ENCODE peak calls at places on chromosomes 4 and X, in ten cellular contexts. One of them, this sample, is unnamed.

GRCh38 chrX:24168807-24169206 is 19.3 kb downstream of the ZFX start:
- DNase-seq in fibroblast of lung: no peak
- DNase-seq in GM13976: peak
- DNase-seq in NCI-H2171 treated with DMSO at 0.1 percent for 48 hours: no peak
- DNase-seq in fibroblast of pulmonary artery: no peak
- DNase-seq in lung microvascular endothelial cell: no peak
- DNase-seq in heart left ventricle: no peak
- DNase-seq in frontal cortex: no peak
- DNase-seq in Right ventricle myocardium superior: no peak
- DNase-seq in stimulated activated CD8-positive, alpha-beta memory T cell treated with anti-CD3 and anti-CD28 coated beads, Interleukin-15, amount 100 ng/mL, for 4 hours: no peak
- DNase-seq in this sample: no peak

GRCh38 chr4:122577808-122578781 is 42.8 kb downstream of the IL21 start:
- DNase-seq in fibroblast of lung: peak
- DNase-seq in GM13976: peak
- DNase-seq in NCI-H2171 treated with DMSO at 0.1 percent for 48 hours: peak
- DNase-seq in fibroblast of pulmonary artery: peak
- DNase-seq in lung microvascular endothelial cell: peak
- DNase-seq in heart left ventricle: no peak
- DNase-seq in frontal cortex: peak
- DNase-seq in Right ventricle myocardium superior: no peak
- DNase-seq in stimulated activated CD8-positive, alpha-beta memory T cell treated with anti-CD3 and anti-CD28 coated beads, Interleukin-15, amount 100 ng/mL, for 4 hours: no peak
- DNase-seq in this sample: peak

GRCh38 chr4:27894951-27895350 is 1034.3 kb downstream of the STIM2 start:
- DNase-seq in fibroblast of lung: no peak
- DNase-seq in GM13976: no peak
- DNase-seq in NCI-H2171 treated with DMSO at 0.1 percent for 48 hours: no peak
- DNase-seq in fibroblast of pulmonary artery: no peak
- DNase-seq in lung microvascular endothelial cell: no peak
- DNase-seq in heart left ventricle: no peak
- DNase-seq in frontal cortex: no peak
- DNase-seq in Right ventricle myocardium superior: no peak
- DNase-seq in stimulated activated CD8-positive, alpha-beta memory T cell treated with anti-CD3 and anti-CD28 coated beads, Interleukin-15, amount 100 ng/mL, for 4 hours: no peak
- DNase-seq in this sample: no peak

GRCh38 chr4:184473515-184474260 is 662 bp downstream of the IRF2 start:
- DNase-seq in fibroblast of lung: peak
- DNase-seq in GM13976: peak
- DNase-seq in NCI-H2171 treated with DMSO at 0.1 percent for 48 hours: no peak
- DNase-seq in fibroblast of pulmonary artery: peak
- DNase-seq in lung microvascular endothelial cell: peak
- DNase-seq in heart left ventricle: peak
- DNase-seq in frontal cortex: peak
- DNase-seq in Right ventricle myocardium superior: peak
- DNase-seq in stimulated activated CD8-positive, alpha-beta memory T cell treated with anti-CD3 and anti-CD28 coated beads, Interleukin-15, amount 100 ng/mL, for 4 hours: no peak
- DNase-seq in this sample: peak

GRCh38 chr4:24778427-24779225 is 16.7 kb upstream of the SOD3 start:
- DNase-seq in fibroblast of lung: peak
- DNase-seq in GM13976: no peak
- DNase-seq in NCI-H2171 treated with DMSO at 0.1 percent for 48 hours: no peak
- DNase-seq in fibroblast of pulmonary artery: peak
- DNase-seq in lung microvascular endothelial cell: no peak
- DNase-seq in heart left ventricle: no peak
- DNase-seq in frontal cortex: no peak
- DNase-seq in Right ventricle myocardium superior: peak
- DNase-seq in stimulated activated CD8-positive, alpha-beta memory T cell treated with anti-CD3 and anti-CD28 coated beads, Interleukin-15, amount 100 ng/mL, for 4 hours: no peak
- DNase-seq in this sample: no peak

GRCh38 chrX:70479970-70480659 is 35.5 kb downstream of the DLG3 start:
- DNase-seq in fibroblast of lung: peak
- DNase-seq in GM13976: no peak
- DNase-seq in NCI-H2171 treated with DMSO at 0.1 percent for 48 hours: no peak
- DNase-seq in fibroblast of pulmonary artery: peak
- DNase-seq in lung microvascular endothelial cell: peak
- DNase-seq in heart left ventricle: peak
- DNase-seq in frontal cortex: no peak
- DNase-seq in Right ventricle myocardium superior: no peak
- DNase-seq in stimulated activated CD8-positive, alpha-beta memory T cell treated with anti-CD3 and anti-CD28 coated beads, Interleukin-15, amount 100 ng/mL, for 4 hours: no peak
- DNase-seq in this sample: no peak

GRCh38 chrX:23373129-23373804 is 38.6 kb downstream of the PTCHD1 start:
- DNase-seq in fibroblast of lung: peak
- DNase-seq in GM13976: no peak
- DNase-seq in NCI-H2171 treated with DMSO at 0.1 percent for 48 hours: no peak
- DNase-seq in fibroblast of pulmonary artery: peak
- DNase-seq in lung microvascular endothelial cell: peak
- DNase-seq in heart left ventricle: no peak
- DNase-seq in frontal cortex: no peak
- DNase-seq in Right ventricle myocardium superior: no peak
- DNase-seq in stimulated activated CD8-positive, alpha-beta memory T cell treated with anti-CD3 and anti-CD28 coated beads, Interleukin-15, amount 100 ng/mL, for 4 hours: no peak
- DNase-seq in this sample: no peak

GRCh38 chr4:38024203-38024504 is 64.0 kb downstream of the PTTG2 start:
- DNase-seq in fibroblast of lung: no peak
- DNase-seq in GM13976: no peak
- DNase-seq in NCI-H2171 treated with DMSO at 0.1 percent for 48 hours: no peak
- DNase-seq in fibroblast of pulmonary artery: no peak
- DNase-seq in lung microvascular endothelial cell: peak
- DNase-seq in heart left ventricle: no peak
- DNase-seq in frontal cortex: no peak
- DNase-seq in Right ventricle myocardium superior: no peak
- DNase-seq in stimulated activated CD8-positive, alpha-beta memory T cell treated with anti-CD3 and anti-CD28 coated beads, Interleukin-15, amount 100 ng/mL, for 4 hours: no peak
- DNase-seq in this sample: peak

GRCh38 chrX:52576474-52576873 is 59.6 kb upstream of the XAGE1B start:
- DNase-seq in fibroblast of lung: no peak
- DNase-seq in GM13976: no peak
- DNase-seq in NCI-H2171 treated with DMSO at 0.1 percent for 48 hours: no peak
- DNase-seq in fibroblast of pulmonary artery: no peak
- DNase-seq in lung microvascular endothelial cell: no peak
- DNase-seq in heart left ventricle: no peak
- DNase-seq in frontal cortex: no peak
- DNase-seq in Right ventricle myocardium superior: no peak
- DNase-seq in stimulated activated CD8-positive, alpha-beta memory T cell treated with anti-CD3 and anti-CD28 coated beads, Interleukin-15, amount 100 ng/mL, for 4 hours: no peak
- DNase-seq in this sample: no peak

GRCh38 chr4:24915121-24915922 is 2.5 kb upstream of the CCDC149 start:
- DNase-seq in fibroblast of lung: peak
- DNase-seq in GM13976: no peak
- DNase-seq in NCI-H2171 treated with DMSO at 0.1 percent for 48 hours: peak
- DNase-seq in fibroblast of pulmonary artery: peak
- DNase-seq in lung microvascular endothelial cell: peak
- DNase-seq in heart left ventricle: no peak
- DNase-seq in frontal cortex: no peak
- DNase-seq in Right ventricle myocardium superior: no peak
- DNase-seq in stimulated activated CD8-positive, alpha-beta memory T cell treated with anti-CD3 and anti-CD28 coated beads, Interleukin-15, amount 100 ng/mL, for 4 hours: no peak
- DNase-seq in this sample: no peak

GRCh38 chr4:4666693-4667642 is 125.1 kb upstream of the STX18 start:
- DNase-seq in fibroblast of lung: peak
- DNase-seq in GM13976: no peak
- DNase-seq in NCI-H2171 treated with DMSO at 0.1 percent for 48 hours: no peak
- DNase-seq in fibroblast of pulmonary artery: peak
- DNase-seq in lung microvascular endothelial cell: no peak
- DNase-seq in heart left ventricle: no peak
- DNase-seq in frontal cortex: no peak
- DNase-seq in Right ventricle myocardium superior: no peak
- DNase-seq in stimulated activated CD8-positive, alpha-beta memory T cell treated with anti-CD3 and anti-CD28 coated beads, Interleukin-15, amount 100 ng/mL, for 4 hours: no peak
- DNase-seq in this sample: no peak

GRCh38 chr4:7347981-7348380 is 86.7 kb downstream of the PSAPL1 start:
- DNase-seq in fibroblast of lung: no peak
- DNase-seq in GM13976: no peak
- DNase-seq in NCI-H2171 treated with DMSO at 0.1 percent for 48 hours: no peak
- DNase-seq in fibroblast of pulmonary artery: no peak
- DNase-seq in lung microvascular endothelial cell: no peak
- DNase-seq in heart left ventricle: no peak
- DNase-seq in frontal cortex: no peak
- DNase-seq in Right ventricle myocardium superior: no peak
- DNase-seq in stimulated activated CD8-positive, alpha-beta memory T cell treated with anti-CD3 and anti-CD28 coated beads, Interleukin-15, amount 100 ng/mL, for 4 hours: no peak
- DNase-seq in this sample: no peak

GRCh38 chrX:154056739-154057367 is 37.2 kb upstream of the IRAK1 start:
- DNase-seq in fibroblast of lung: no peak
- DNase-seq in GM13976: no peak
- DNase-seq in NCI-H2171 treated with DMSO at 0.1 percent for 48 hours: no peak
- DNase-seq in fibroblast of pulmonary artery: peak
- DNase-seq in lung microvascular endothelial cell: peak
- DNase-seq in heart left ventricle: no peak
- DNase-seq in frontal cortex: no peak
- DNase-seq in Right ventricle myocardium superior: no peak
- DNase-seq in stimulated activated CD8-positive, alpha-beta memory T cell treated with anti-CD3 and anti-CD28 coated beads, Interleukin-15, amount 100 ng/mL, for 4 hours: no peak
- DNase-seq in this sample: peak

GRCh38 chr4:101160792-101161592 is 186.3 kb downstream of the PPP3CA start:
- DNase-seq in fibroblast of lung: no peak
- DNase-seq in GM13976: no peak
- DNase-seq in NCI-H2171 treated with DMSO at 0.1 percent for 48 hours: no peak
- DNase-seq in fibroblast of pulmonary artery: no peak
- DNase-seq in lung microvascular endothelial cell: peak
- DNase-seq in heart left ventricle: no peak
- DNase-seq in frontal cortex: no peak
- DNase-seq in Right ventricle myocardium superior: no peak
- DNase-seq in stimulated activated CD8-positive, alpha-beta memory T cell treated with anti-CD3 and anti-CD28 coated beads, Interleukin-15, amount 100 ng/mL, for 4 hours: no peak
- DNase-seq in this sample: no peak

GRCh38 chr4:170497105-170497504 is 407.3 kb upstream of the AADAT start:
- DNase-seq in fibroblast of lung: no peak
- DNase-seq in GM13976: peak
- DNase-seq in NCI-H2171 treated with DMSO at 0.1 percent for 48 hours: no peak
- DNase-seq in fibroblast of pulmonary artery: no peak
- DNase-seq in lung microvascular endothelial cell: no peak
- DNase-seq in heart left ventricle: no peak
- DNase-seq in frontal cortex: no peak
- DNase-seq in Right ventricle myocardium superior: no peak
- DNase-seq in stimulated activated CD8-positive, alpha-beta memory T cell treated with anti-CD3 and anti-CD28 coated beads, Interleukin-15, amount 100 ng/mL, for 4 hours: no peak
- DNase-seq in this sample: peak

GRCh38 chr4:183517781-183518180 is 12.9 kb downstream of the ING2 start:
- DNase-seq in fibroblast of lung: no peak
- DNase-seq in GM13976: no peak
- DNase-seq in NCI-H2171 treated with DMSO at 0.1 percent for 48 hours: peak
- DNase-seq in fibroblast of pulmonary artery: no peak
- DNase-seq in lung microvascular endothelial cell: no peak
- DNase-seq in heart left ventricle: no peak
- DNase-seq in frontal cortex: no peak
- DNase-seq in Right ventricle myocardium superior: no peak
- DNase-seq in stimulated activated CD8-positive, alpha-beta memory T cell treated with anti-CD3 and anti-CD28 coated beads, Interleukin-15, amount 100 ng/mL, for 4 hours: no peak
- DNase-seq in this sample: no peak

GRCh38 chr4:169270156-169270809 is 473 bp downstream of the SH3RF1 start:
- DNase-seq in fibroblast of lung: peak
- DNase-seq in GM13976: peak
- DNase-seq in NCI-H2171 treated with DMSO at 0.1 percent for 48 hours: peak
- DNase-seq in fibroblast of pulmonary artery: peak
- DNase-seq in lung microvascular endothelial cell: peak
- DNase-seq in heart left ventricle: peak
- DNase-seq in frontal cortex: peak
- DNase-seq in Right ventricle myocardium superior: peak
- DNase-seq in stimulated activated CD8-positive, alpha-beta memory T cell treated with anti-CD3 and anti-CD28 coated beads, Interleukin-15, amount 100 ng/mL, for 4 hours: no peak
- DNase-seq in this sample: peak

GRCh38 chr4:77104405-77105292 is 28.9 kb upstream of the CCNI start:
- DNase-seq in fibroblast of lung: peak
- DNase-seq in GM13976: no peak
- DNase-seq in NCI-H2171 treated with DMSO at 0.1 percent for 48 hours: peak
- DNase-seq in fibroblast of pulmonary artery: peak
- DNase-seq in lung microvascular endothelial cell: peak
- DNase-seq in heart left ventricle: peak
- DNase-seq in frontal cortex: peak
- DNase-seq in Right ventricle myocardium superior: peak
- DNase-seq in stimulated activated CD8-positive, alpha-beta memory T cell treated with anti-CD3 and anti-CD28 coated beads, Interleukin-15, amount 100 ng/mL, for 4 hours: no peak
- DNase-seq in this sample: peak

GRCh38 chr4:71978192-71978845 is 53.5 kb upstream of the NPFFR2 start:
- DNase-seq in fibroblast of lung: no peak
- DNase-seq in GM13976: no peak
- DNase-seq in NCI-H2171 treated with DMSO at 0.1 percent for 48 hours: no peak
- DNase-seq in fibroblast of pulmonary artery: peak
- DNase-seq in lung microvascular endothelial cell: peak
- DNase-seq in heart left ventricle: no peak
- DNase-seq in frontal cortex: no peak
- DNase-seq in Right ventricle myocardium superior: no peak
- DNase-seq in stimulated activated CD8-positive, alpha-beta memory T cell treated with anti-CD3 and anti-CD28 coated beads, Interleukin-15, amount 100 ng/mL, for 4 hours: no peak
- DNase-seq in this sample: peak

GRCh38 chrX:37817176-37817575 is 30.2 kb downstream of the DYNLT3 start:
- DNase-seq in fibroblast of lung: no peak
- DNase-seq in GM13976: no peak
- DNase-seq in NCI-H2171 treated with DMSO at 0.1 percent for 48 hours: no peak
- DNase-seq in fibroblast of pulmonary artery: no peak
- DNase-seq in lung microvascular endothelial cell: no peak
- DNase-seq in heart left ventricle: no peak
- DNase-seq in frontal cortex: no peak
- DNase-seq in Right ventricle myocardium superior: no peak
- DNase-seq in stimulated activated CD8-positive, alpha-beta memory T cell treated with anti-CD3 and anti-CD28 coated beads, Interleukin-15, amount 100 ng/mL, for 4 hours: no peak
- DNase-seq in this sample: no peak

GRCh38 chr4:103091601-103092223 is 7.9 kb downstream of the BDH2 start:
- DNase-seq in fibroblast of lung: peak
- DNase-seq in GM13976: peak
- DNase-seq in NCI-H2171 treated with DMSO at 0.1 percent for 48 hours: peak
- DNase-seq in fibroblast of pulmonary artery: peak
- DNase-seq in lung microvascular endothelial cell: peak
- DNase-seq in heart left ventricle: no peak
- DNase-seq in frontal cortex: no peak
- DNase-seq in Right ventricle myocardium superior: no peak
- DNase-seq in stimulated activated CD8-positive, alpha-beta memory T cell treated with anti-CD3 and anti-CD28 coated beads, Interleukin-15, amount 100 ng/mL, for 4 hours: no peak
- DNase-seq in this sample: peak

GRCh38 chr4:105569851-105570207 is 17.4 kb downstream of the ARHGEF38 start:
- DNase-seq in fibroblast of lung: no peak
- DNase-seq in GM13976: no peak
- DNase-seq in NCI-H2171 treated with DMSO at 0.1 percent for 48 hours: no peak
- DNase-seq in fibroblast of pulmonary artery: no peak
- DNase-seq in lung microvascular endothelial cell: no peak
- DNase-seq in heart left ventricle: no peak
- DNase-seq in frontal cortex: no peak
- DNase-seq in Right ventricle myocardium superior: no peak
- DNase-seq in stimulated activated CD8-positive, alpha-beta memory T cell treated with anti-CD3 and anti-CD28 coated beads, Interleukin-15, amount 100 ng/mL, for 4 hours: no peak
- DNase-seq in this sample: no peak

GRCh38 chrX:8139713-8140112 is 31.4 kb downstream of the VCX2 start:
- DNase-seq in fibroblast of lung: peak
- DNase-seq in GM13976: no peak
- DNase-seq in NCI-H2171 treated with DMSO at 0.1 percent for 48 hours: no peak
- DNase-seq in fibroblast of pulmonary artery: peak
- DNase-seq in lung microvascular endothelial cell: no peak
- DNase-seq in heart left ventricle: no peak
- DNase-seq in frontal cortex: no peak
- DNase-seq in Right ventricle myocardium superior: no peak
- DNase-seq in stimulated activated CD8-positive, alpha-beta memory T cell treated with anti-CD3 and anti-CD28 coated beads, Interleukin-15, amount 100 ng/mL, for 4 hours: no peak
- DNase-seq in this sample: no peak

This sample was measured in OCI-M1.